ENCODE peak calls at places on chromosomes 13 and 19, in five cellular contexts. P, N, X, L and C are unnamed samples.
A peak's percentile ranks its signal among the peaks of the same experiment; 100 is the strongest.

GRCh38 chr19:33620611-33621010 is 1.1 kb upstream of the CHST8 start:
- DNase-seq in P (no peak), N (no peak), X (no peak), L (no peak), C (no peak)

GRCh38 chr19:55495646-55496349 is 7.6 kb downstream of the SSC5D start:
- DNase-seq in P (no peak), N (peak; percentile 63), X (no peak), L (no peak), C (no peak)

GRCh38 chr13:100089633-100090032 is 740 bp downstream of the PCCA start:
- DNase-seq in P (no peak), N (no peak), X (peak; percentile 17), L (peak; percentile 33), C (peak; percentile 41)

GRCh38 chr13:95677564-95678386 is 836 bp downstream of the DNAJC3 start:
- DNase-seq in P (no peak), N (peak; percentile 39), X (peak; percentile 31), L (peak; percentile 57), C (peak; percentile 52)

GRCh38 chr19:5631511-5632240 is 8.8 kb downstream of the SAFB start:
- DNase-seq in P (no peak), N (no peak), X (no peak), L (no peak), C (no peak)

GRCh38 chr13:41905600-41906254 is 55.2 kb downstream of the VWA8 start:
- DNase-seq in P (no peak), N (no peak), X (no peak), L (no peak), C (peak; percentile 49)

GRCh38 chr13:45447050-45447661 is 17.6 kb upstream of the COG3 start:
- DNase-seq in P (no peak), N (no peak), X (no peak), L (peak; percentile 55), C (peak; percentile 37)

GRCh38 chr13:34864650-34865049 is 77.4 kb upstream of the NBEA start:
- DNase-seq in P (no peak), N (no peak), X (no peak), L (no peak), C (peak; percentile 95)

GRCh38 chr19:14168993-14169392 is 32.6 kb upstream of the ASF1B start:
- DNase-seq in P (no peak), N (no peak), X (no peak), L (no peak), C (no peak)

GRCh38 chr13:87810391-87810801 is 139.2 kb downstream of the SLITRK5 start:
- DNase-seq in P (peak; percentile 38), N (no peak), X (no peak), L (no peak), C (no peak)

GRCh38 chr19:650121-650520 is 10.4 kb downstream of the FGF22 start:
- DNase-seq in P (no peak), N (no peak), X (no peak), L (no peak), C (no peak)

GRCh38 chr13:42484396-42484795 is 89.6 kb upstream of the TNFSF11 start:
- DNase-seq in P (no peak), N (no peak), X (no peak), L (no peak), C (no peak)

GRCh38 chr19:42274065-42274682 is 5.1 kb downstream of the CIC start:
- DNase-seq in P (no peak), N (no peak), X (no peak), L (no peak), C (no peak)

GRCh38 chr19:9789066-9789465 is 20.5 kb upstream of the ZNF846 start:
- DNase-seq in P (no peak), N (no peak), X (no peak), L (no peak), C (no peak)

GRCh38 chr13:42926555-42926954 is 65.5 kb downstream of the EPSTI1 start:
- DNase-seq in P (no peak), N (no peak), X (no peak), L (no peak), C (no peak)

GRCh38 chr19:47351545-47351944 is 2.4 kb downstream of the DHX34 start:
- DNase-seq in P (no peak), N (peak; percentile 26), X (peak; percentile 76), L (no peak), C (peak; percentile 10)

GRCh38 chr19:33464010-33464732 is 57.4 kb downstream of the PEPD start:
- DNase-seq in P (peak; percentile 46), N (no peak), X (no peak), L (no peak), C (no peak)

GRCh38 chr19:14091086-14091884 is 734 bp upstream of the SAMD1 start:
- DNase-seq in P (peak; percentile 81), N (peak; percentile 73), X (no peak), L (peak; percentile 84), C (peak; percentile 81)

GRCh38 chr13:71610876-71611275 is 256.1 kb downstream of the DACH1 start:
- DNase-seq in P (no peak), N (peak; percentile 54), X (no peak), L (no peak), C (no peak)

GRCh38 chr19:13164370-13165090 is 14.3 kb downstream of the IER2 start:
- DNase-seq in P (peak; percentile 80), N (peak; percentile 95), X (peak; percentile 37), L (peak; percentile 81), C (peak; percentile 73)

GRCh38 chr13:54627973-54628372 is 1599.4 kb downstream of the OLFM4 start:
- DNase-seq in P (no peak), N (no peak), X (no peak), L (no peak), C (no peak)

GRCh38 chr13:105665284-105665683 is 870.2 kb downstream of the EFNB2 start:
- DNase-seq in P (no peak), N (no peak), X (no peak), L (no peak), C (no peak)

GRCh38 chr19:29873024-29873800 is 61.4 kb downstream of the CCNE1 start:
- DNase-seq in P (peak; percentile 75), N (peak; percentile 88), X (no peak), L (peak; percentile 51), C (peak; percentile 10)

GRCh38 chr13:111177081-111177711 is 62.1 kb downstream of the ARHGEF7 start:
- DNase-seq in P (no peak), N (no peak), X (peak; percentile 89), L (no peak), C (peak; percentile 59)

GRCh38 chr19:55196803-55197202 is 12.5 kb downstream of the PTPRH start:
- DNase-seq in P (no peak), N (no peak), X (no peak), L (no peak), C (no peak)

GRCh38 chr19:13817018-13817614 is 21.9 kb downstream of the ZSWIM4 start:
- DNase-seq in P (peak; percentile 84), N (no peak), X (no peak), L (peak; percentile 89), C (peak; percentile 83)

GRCh38 chr13:31699650-31700049 is 39.7 kb upstream of the RXFP2 start:
- DNase-seq in P (no peak), N (peak; percentile 73), X (no peak), L (no peak), C (no peak)

GRCh38 chr19:57560049-57560491 is 407 bp upstream of the ZNF550 start:
- DNase-seq in P (no peak), N (no peak), X (no peak), L (no peak), C (no peak)

GRCh38 chr19:6947745-6948144 is 60.4 kb downstream of the ADGRE1 start:
- DNase-seq in P (no peak), N (no peak), X (no peak), L (no peak), C (no peak)

GRCh38 chr19:36572593-36573019 is 486 bp downstream of the ZNF529 start:
- DNase-seq in P (no peak), N (no peak), X (no peak), L (no peak), C (no peak)

GRCh38 chr13:30705672-30706071 is 29.7 kb upstream of the ALOX5AP start:
- DNase-seq in P (no peak), N (no peak), X (no peak), L (no peak), C (no peak)

GRCh38 chr19:40740747-40741146 is 9.5 kb downstream of the ACTMAP start:
- DNase-seq in P (peak; percentile 61), N (no peak), X (no peak), L (peak; percentile 45), C (no peak)

GRCh38 chr19:29878973-29879654 is 62.9 kb upstream of the URI1 start:
- DNase-seq in P (no peak), N (peak; percentile 49), X (peak; percentile 14), L (no peak), C (no peak)

GRCh38 chr19:39481676-39482075 is 1.0 kb downstream of the TIMM50 start:
- DNase-seq in P (no peak), N (no peak), X (no peak), L (no peak), C (no peak)

GRCh38 chr19:41223431-41224234 is 4.6 kb downstream of the AXL start:
- DNase-seq in P (no peak), N (no peak), X (no peak), L (no peak), C (no peak)

GRCh38 chr19:53466726-53467125 is 807 bp upstream of the ZNF813 start:
- DNase-seq in P (no peak), N (no peak), X (no peak), L (no peak), C (no peak)

GRCh38 chr19:11373166-11373884 is 1.1 kb upstream of the SWSAP1 start:
- DNase-seq in P (peak; percentile 74), N (peak; percentile 71), X (peak; percentile 60), L (no peak), C (peak; percentile 63)

GRCh38 chr13:113792236-113792770 is 33.3 kb downstream of the TMEM255B start:
- DNase-seq in P (peak; percentile 32), N (no peak), X (no peak), L (no peak), C (no peak)

GRCh38 chr19:39057615-39058014 is 25.3 kb upstream of the FBXO27 start:
- DNase-seq in P (no peak), N (no peak), X (no peak), L (no peak), C (no peak)

GRCh38 chr19:39645800-39646411 is 9.8 kb upstream of the LGALS16 start:
- DNase-seq in P (no peak), N (peak; percentile 50), X (no peak), L (no peak), C (no peak)